ENCODE peak calls at places on chromosomes 11 and 22, in five cellular contexts. L is ACHN; N is activated CD8-positive, alpha-beta T cell treated with anti-CD3 and anti-CD28 coated beads, Interleukin-2, amount 10 ng/mL, durations not matched to agents 7 days and 5 days; O is NCI-H146; S is iPS-NIHi11. J is an unnamed sample.

GRCh38 chr11:34986883-34987525 is 70.6 kb downstream of the PDHX start:
- DNase-seq in N (no peak), L (no peak), S (no peak), O (no peak), J (no peak)

GRCh38 chr11:78905756-78906155 is 331.1 kb upstream of the NARS2 start:
- DNase-seq in S (no peak), L (no peak), N (no peak), O (no peak), J (no peak)

GRCh38 chr11:61297741-61298140 is 2.6 kb upstream of the VWCE start:
- DNase-seq in L (peak), S (no peak), N (no peak), O (no peak), J (no peak)

GRCh38 chr22:34068011-34068410 is 147.7 kb upstream of the LARGE1 start:
- DNase-seq in L (no peak), O (no peak), N (no peak), S (no peak), J (no peak)

GRCh38 chr11:112023104-112023503 is 2.1 kb upstream of the DLAT start:
- DNase-seq in L (no peak), O (no peak), S (no peak), N (no peak), J (no peak)

GRCh38 chr11:62005231-62005661 is 37.8 kb upstream of the FTH1 start:
- DNase-seq in O (no peak), N (no peak), L (no peak), S (no peak), J (no peak)

GRCh38 chr22:17137226-17137625 is 16.1 kb upstream of the TMEM121B start:
- DNase-seq in N (no peak), L (no peak), S (no peak), O (no peak), J (no peak)

GRCh38 chr22:41175546-41175945 is 29.6 kb upstream of the L3MBTL2 start:
- DNase-seq in S (no peak), L (no peak), N (no peak), O (no peak), J (no peak)

GRCh38 chr11:33674035-33674814 is 26.4 kb downstream of the C11orf91 start:
- DNase-seq in L (no peak), S (no peak), O (no peak), N (no peak), J (no peak)

GRCh38 chr11:58024601-58025091 is 965 bp downstream of the OR9Q1 start:
- DNase-seq in N (no peak), O (no peak), S (no peak), L (peak), J (no peak)

GRCh38 chr11:113603277-113604059 is 102.6 kb downstream of the TMPRSS5 start:
- DNase-seq in N (no peak), L (no peak), S (no peak), O (no peak), J (no peak)

GRCh38 chr11:82195251-82195650 is 538.4 kb downstream of the FAM181B start:
- DNase-seq in O (no peak), S (no peak), L (no peak), N (no peak), J (no peak)

GRCh38 chr22:42074153-42074750 is at the start of gene PHETA2:
- DNase-seq in O (peak), N (peak), S (peak), L (peak), J (no peak)

GRCh38 chr11:2690261-2690575 is 9.6 kb downstream of the KCNQ1OT1 start:
- DNase-seq in O (no peak), S (no peak), N (no peak), L (no peak), J (no peak)

GRCh38 chr11:44319552-44320288 is 9.8 kb upstream of the ALX4 start:
- DNase-seq in S (no peak), N (no peak), L (peak), O (peak), J (no peak)

GRCh38 chr22:48517039-48518030 is 1310.3 kb downstream of the BRD1 start:
- DNase-seq in L (no peak), O (no peak), N (no peak), S (peak), J (no peak)

GRCh38 chr11:3674189-3674588 is 3.0 kb upstream of the CHRNA10 start:
- DNase-seq in S (no peak), N (no peak), L (peak), O (no peak), J (no peak)

GRCh38 chr22:44057411-44057987 is 33.4 kb downstream of the PARVB start:
- DNase-seq in L (no peak), S (no peak), O (no peak), N (no peak), J (no peak)

GRCh38 chr11:90493379-90493778 is 270.5 kb upstream of the CHORDC1 start:
- DNase-seq in L (no peak), S (no peak), N (no peak), O (no peak), J (no peak)

GRCh38 chr11:83035070-83035854 is 36.4 kb downstream of the RAB30 start:
- DNase-seq in L (no peak), N (no peak), O (no peak), S (no peak), J (no peak)

GRCh38 chr22:49362393-49362792 is 465.3 kb downstream of the BRD1 start:
- DNase-seq in N (no peak), L (no peak), O (peak), S (no peak), J (no peak)

GRCh38 chr22:19290400-19291217 is 910 bp downstream of the CLTCL1 start:
- DNase-seq in L (peak), N (no peak), O (no peak), S (no peak), J (no peak)

GRCh38 chr22:22896601-22897000 is 9.0 kb downstream of the IGLL5 start:
- DNase-seq in L (no peak), O (no peak), S (no peak), N (no peak), J (no peak)

GRCh38 chr11:22491826-22492225 is 133.8 kb downstream of the FANCF start:
- DNase-seq in N (no peak), L (no peak), O (no peak), S (peak), J (no peak)

GRCh38 chr11:129230006-129230405 is 37.9 kb upstream of the ARHGAP32 start:
- DNase-seq in L (no peak), N (no peak), S (no peak), O (no peak), J (no peak)

GRCh38 chr11:17476317-17477083 is at the start of gene ABCC8:
- DNase-seq in N (peak), O (peak), L (no peak), S (peak), J (no peak)

GRCh38 chr11:10294289-10294953 is 402 bp upstream of the SBF2 start:
- DNase-seq in S (peak), N (no peak), L (peak), O (peak), J (no peak)

J was measured in GF-D8.